ENCODE peak calls at places on chromosomes 11 and 22, in ten cellular contexts. P is endothelial cell of umbilical vein, W is MM.1S, A is astrocyte, H is PC-3, B is IMR-90, K is mesendoderm, G is SK-N-SH, C is mammary epithelial cell, Q is GM23248. M is an unnamed sample.

GRCh38 chr11:86990079-86990478 is 34.9 kb upstream of the FZD4 start:
- DNase-seq in P (no peak), W (no peak), A (peak; percentile 26), H (no peak), B (peak; percentile 21), K (no peak), G (no peak), C (no peak), Q (peak; percentile 18), M (no peak)

GRCh38 chr11:119764108-119764874 is 35.3 kb upstream of the NECTIN1 start:
- DNase-seq in P (no peak), W (no peak), A (peak; percentile 72), H (no peak), B (peak; percentile 42), K (peak; percentile 75), G (no peak), C (peak; percentile 26), Q (peak; percentile 91), M (peak; percentile 89)

GRCh38 chr11:88246680-88247079 is 71.4 kb upstream of the RAB38 start:
- DNase-seq in P (no peak), W (no peak), A (peak; percentile 95), H (peak; percentile 68), B (peak; percentile 86), K (no peak), G (no peak), C (peak; percentile 74), Q (peak; percentile 97), M (no peak)

GRCh38 chr22:47836957-47837356 is 1074.5 kb downstream of the TBC1D22A start:
- DNase-seq in P (no peak), W (no peak), A (no peak), H (peak; percentile 80), B (no peak), K (peak; percentile 77), G (no peak), C (no peak), Q (peak; percentile 8), M (no peak)

GRCh38 chr11:75279273-75279672 is 38.7 kb downstream of the TPBGL start:
- DNase-seq in P (no peak), W (no peak), A (peak; percentile 14), H (no peak), B (peak; percentile 35), K (peak; percentile 89), G (no peak), C (no peak), Q (no peak), M (peak; percentile 31)

GRCh38 chr22:45709866-45710265 is 38.2 kb downstream of the ATXN10 start:
- DNase-seq in P (no peak), W (no peak), A (peak; percentile 74), H (peak; percentile 68), B (peak; percentile 82), K (no peak), G (no peak), C (peak; percentile 45), Q (peak; percentile 90), M (no peak)

GRCh38 chr11:37858398-37858797 is 1260.4 kb upstream of the RAG2 start:
- DNase-seq in P (peak; percentile 3), W (no peak), A (no peak), H (peak; percentile 4), B (no peak), K (no peak), G (no peak), C (no peak), Q (no peak), M (no peak)

GRCh38 chr11:2577071-2578005 is 122.5 kb downstream of the KCNQ1OT1 start:
- DNase-seq in P (no peak), W (no peak), A (no peak), H (no peak), B (no peak), K (no peak), G (peak; percentile 25), C (no peak), Q (no peak), M (peak; percentile 73)

GRCh38 chr22:27242917-27243589 is 558.5 kb downstream of the MN1 start:
- DNase-seq in P (no peak), W (no peak), A (no peak), H (no peak), B (no peak), K (no peak), G (no peak), C (no peak), Q (no peak), M (no peak)

GRCh38 chr11:119839504-119840133 is 110.6 kb upstream of the NECTIN1 start:
- DNase-seq in P (no peak), W (no peak), A (no peak), H (no peak), B (no peak), K (no peak), G (peak; percentile 53), C (no peak), Q (no peak), M (no peak)

GRCh38 chr11:64659417-64660144 is 63.4 kb downstream of the NRXN2 start:
- DNase-seq in P (no peak), W (no peak), A (peak; percentile 84), H (peak; percentile 93), B (peak; percentile 93), K (peak; percentile 46), G (no peak), C (peak; percentile 88), Q (peak; percentile 97), M (no peak)

GRCh38 chr22:33918676-33919590 is 1.3 kb downstream of the LARGE1 start:
- DNase-seq in P (no peak), W (no peak), A (peak; percentile 12), H (no peak), B (peak; percentile 45), K (peak; percentile 60), G (no peak), C (no peak), Q (peak; percentile 55), M (no peak)

GRCh38 chr11:36619502-36619901 is 21.5 kb upstream of the RAG2 start:
- DNase-seq in P (peak; percentile 72), W (no peak), A (no peak), H (no peak), B (no peak), K (peak; percentile 10), G (peak; percentile 23), C (no peak), Q (no peak), M (no peak)

GRCh38 chr11:36617543-36617942 is 19.5 kb upstream of the RAG2 start:
- DNase-seq in P (no peak), W (no peak), A (no peak), H (no peak), B (no peak), K (no peak), G (no peak), C (no peak), Q (no peak), M (no peak)

GRCh38 chr11:36618025-36618700 is 20.1 kb upstream of the RAG2 start:
- DNase-seq in P (no peak), W (no peak), A (no peak), H (no peak), B (no peak), K (no peak), G (no peak), C (no peak), Q (no peak), M (no peak)

DNA sequence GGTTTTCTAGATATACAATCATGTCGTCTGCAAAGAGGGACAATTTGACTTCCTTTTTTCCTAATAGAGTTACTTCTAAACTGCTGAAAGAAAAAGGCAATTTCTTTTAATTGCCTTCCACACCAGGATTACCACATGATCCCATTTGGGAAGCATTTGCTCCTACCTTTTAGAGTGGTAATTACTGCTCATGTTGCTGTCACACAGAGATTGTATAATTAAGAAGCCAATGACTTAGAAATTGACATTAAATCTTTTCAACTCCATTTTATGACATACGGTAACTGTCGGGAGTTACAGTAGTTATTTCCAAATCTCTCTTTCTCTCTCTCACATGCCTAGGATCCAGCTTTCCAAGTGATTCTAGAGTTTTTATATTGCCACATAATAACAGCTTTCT is 17.8 kb upstream of the RAG2 start:
- DNase-seq in P (no peak), W (no peak), A (no peak), H (no peak), B (no peak), K (no peak), G (no peak), C (no peak), Q (no peak), M (no peak)
- H3K4me1 ChIP-seq in P (peaks cover 2% of the 10 kb centered on the region), W (no peaks in the 10 kb centered on the region), A (no peaks in the 10 kb centered on the region), H (no peaks in the 10 kb centered on the region), B (no peaks in the 10 kb centered on the region), K (no peaks in the 10 kb centered on the region), G (peaks cover 41% of the 10 kb centered on the region), C (no peaks in the 10 kb centered on the region), Q (no peaks in the 10 kb centered on the region), M (peaks cover 2% of the 10 kb centered on the region)

GRCh38 chr11:47185305-47186075 is 744 bp downstream of the PACSIN3 start:
- DNase-seq in P (peak; percentile 40), W (no peak), A (no peak), H (peak; percentile 84), B (peak; percentile 37), K (peak; percentile 93), G (peak; percentile 63), C (peak; percentile 68), Q (peak; percentile 57), M (peak; percentile 84)
- H3K9ac ChIP-seq in P (peak overlapping the region; percentile 58), W (peak overlapping the region; percentile 22), A (peak overlapping the region; percentile 80), H (peak overlapping the region; percentile 85), B (peak overlapping the region; percentile 72), K (peak overlapping the region; percentile 89), G (peak overlapping the region; percentile 78), C (peak overlapping the region; percentile 70), Q (peak overlapping the region; percentile 63), M (peak overlapping the region; percentile 32)

GRCh38 chr11:114044042-114044871 is 15.3 kb upstream of the ZBTB16 start:
- DNase-seq in P (peak; percentile 85), W (no peak), A (no peak), H (no peak), B (no peak), K (no peak), G (no peak), C (no peak), Q (no peak), M (no peak)
- H3K4me3 ChIP-seq in P (no peak overlapping the region), W (no peak overlapping the region), A (no peak overlapping the region), H (no peak overlapping the region), B (no peak overlapping the region), K (no peak overlapping the region), G (no peak overlapping the region), C (no peak overlapping the region), Q (no peak overlapping the region), M (no peak overlapping the region)

GRCh38 chr11:62535802-62536201 is 10.8 kb downstream of the AHNAK start:
- DNase-seq in P (no peak), W (no peak), A (no peak), H (no peak), B (no peak), K (no peak), G (no peak), C (no peak), Q (peak; percentile 36), M (no peak)

GRCh38 chr11:62538470-62539237 is 8.0 kb downstream of the AHNAK start:
- DNase-seq in P (no peak), W (peak; percentile 43), A (no peak), H (no peak), B (no peak), K (no peak), G (no peak), C (no peak), Q (peak; percentile 53), M (no peak)

GRCh38 chr11:62539238-62539925 is 7.2 kb downstream of the AHNAK start:
- DNase-seq in P (peak; percentile 65), W (no peak), A (peak; percentile 90), H (peak; percentile 97), B (peak; percentile 93), K (no peak), G (peak; percentile 81), C (peak; percentile 86), Q (peak; percentile 96), M (peak; percentile 94)

GRCh38 chr11:62534779-62535545 is 11.6 kb downstream of the AHNAK start:
- DNase-seq in P (no peak), W (no peak), A (no peak), H (no peak), B (no peak), K (no peak), G (no peak), C (no peak), Q (no peak), M (no peak)

GRCh38 chr11:62536301-62536957 is 10.2 kb downstream of the AHNAK start:
- DNase-seq in P (no peak), W (no peak), A (no peak), H (no peak), B (no peak), K (no peak), G (no peak), C (no peak), Q (peak; percentile 29), M (no peak)
- H3K4me1 ChIP-seq in P (peaks cover 27% of the 10 kb centered on the region), W (peaks cover 26% of the 10 kb centered on the region), A (peaks cover 35% of the 10 kb centered on the region), H (peaks cover 35% of the 10 kb centered on the region), B (peaks cover 39% of the 10 kb centered on the region), K (no peaks in the 10 kb centered on the region), G (peaks cover 34% of the 10 kb centered on the region), C (peaks cover 36% of the 10 kb centered on the region), Q (peaks cover 49% of the 10 kb centered on the region), M (peaks cover 27% of the 10 kb centered on the region)

M was measured in kidney.